ENCODE peak calls at places on chromosomes 12 and 14, in six cellular contexts. One of them, this sample, is unnamed.
A peak's percentile ranks its signal among the peaks of the same experiment; 100 is the strongest.

GRCh38 chr12:21190016-21190415 is 59.0 kb downstream of the SLCO1B1 start:
- DNase-seq in Caco-2: no peak
- DNase-seq in psoas muscle: no peak
- DNase-seq in posterior vena cava: no peak
- DNase-seq in nephron progenitor cell: no peak
- DNase-seq in fibroblast of the conjunctiva: no peak
- DNase-seq in this sample: no peak

GRCh38 chr14:28142400-28143015 is 624.1 kb upstream of the FOXG1 start:
- DNase-seq in Caco-2: no peak
- DNase-seq in psoas muscle: no peak
- DNase-seq in posterior vena cava: no peak
- DNase-seq in nephron progenitor cell: no peak
- DNase-seq in fibroblast of the conjunctiva: peak; percentile 1
- DNase-seq in this sample: no peak

GRCh38 chr14:94394594-94395305 is 6.3 kb upstream of the SERPINA1 start:
- DNase-seq in Caco-2: no peak
- DNase-seq in psoas muscle: peak; percentile 72
- DNase-seq in posterior vena cava: peak; percentile 88
- DNase-seq in nephron progenitor cell: no peak
- DNase-seq in fibroblast of the conjunctiva: peak; percentile 68
- DNase-seq in this sample: peak; percentile 66

GRCh38 chr12:131755305-131756113 is 44.6 kb downstream of the SFSWAP start:
- DNase-seq in Caco-2: peak; percentile 55
- DNase-seq in psoas muscle: no peak
- DNase-seq in posterior vena cava: peak; percentile 44
- DNase-seq in nephron progenitor cell: no peak
- DNase-seq in fibroblast of the conjunctiva: no peak
- DNase-seq in this sample: no peak

GRCh38 chr12:27818421-27818918 is 38.4 kb upstream of the MANSC4 start:
- DNase-seq in Caco-2: no peak
- DNase-seq in psoas muscle: no peak
- DNase-seq in posterior vena cava: no peak
- DNase-seq in nephron progenitor cell: no peak
- DNase-seq in fibroblast of the conjunctiva: no peak
- DNase-seq in this sample: no peak

GRCh38 chr14:80055912-80056801 is 155.1 kb downstream of the DIO2 start:
- DNase-seq in Caco-2: peak; percentile 47
- DNase-seq in psoas muscle: no peak
- DNase-seq in posterior vena cava: no peak
- DNase-seq in nephron progenitor cell: peak; percentile 37
- DNase-seq in fibroblast of the conjunctiva: peak; percentile 39
- DNase-seq in this sample: peak; percentile 44

GRCh38 chr14:106286697-106287290 is 760.4 kb downstream of the TMEM121 start:
- DNase-seq in Caco-2: no peak
- DNase-seq in psoas muscle: no peak
- DNase-seq in posterior vena cava: no peak
- DNase-seq in nephron progenitor cell: no peak
- DNase-seq in fibroblast of the conjunctiva: no peak
- DNase-seq in this sample: no peak

GRCh38 chr14:63435838-63436237 is 107.3 kb downstream of the PPP2R5E start:
- DNase-seq in Caco-2: no peak
- DNase-seq in psoas muscle: peak; percentile 78
- DNase-seq in posterior vena cava: peak; percentile 85
- DNase-seq in nephron progenitor cell: no peak
- DNase-seq in fibroblast of the conjunctiva: peak; percentile 83
- DNase-seq in this sample: peak; percentile 83

GRCh38 chr12:75337905-75338304 is 3.4 kb downstream of the GLIPR1L1 start:
- DNase-seq in Caco-2: no peak
- DNase-seq in psoas muscle: no peak
- DNase-seq in posterior vena cava: no peak
- DNase-seq in nephron progenitor cell: no peak
- DNase-seq in fibroblast of the conjunctiva: no peak
- DNase-seq in this sample: no peak

GRCh38 chr12:58922849-58923248 is 2.5 kb upstream of the LRIG3 start:
- DNase-seq in Caco-2: no peak
- DNase-seq in psoas muscle: no peak
- DNase-seq in posterior vena cava: no peak
- DNase-seq in nephron progenitor cell: no peak
- DNase-seq in fibroblast of the conjunctiva: no peak
- DNase-seq in this sample: no peak

GRCh38 chr14:100142073-100143040 is 17.1 kb downstream of the DEGS2 start:
- DNase-seq in Caco-2: no peak
- DNase-seq in psoas muscle: no peak
- DNase-seq in posterior vena cava: no peak
- DNase-seq in nephron progenitor cell: no peak
- DNase-seq in fibroblast of the conjunctiva: no peak
- DNase-seq in this sample: no peak

GRCh38 chr12:120363274-120363855 is 5.6 kb downstream of the MSI1 start:
- DNase-seq in Caco-2: no peak
- DNase-seq in psoas muscle: no peak
- DNase-seq in posterior vena cava: no peak
- DNase-seq in nephron progenitor cell: no peak
- DNase-seq in fibroblast of the conjunctiva: no peak
- DNase-seq in this sample: no peak

GRCh38 chr12:120584343-120585149 is 3.3 kb upstream of the POP5 start:
- DNase-seq in Caco-2: peak; percentile 50
- DNase-seq in psoas muscle: peak; percentile 73
- DNase-seq in posterior vena cava: peak; percentile 85
- DNase-seq in nephron progenitor cell: peak; percentile 67
- DNase-seq in fibroblast of the conjunctiva: no peak
- DNase-seq in this sample: no peak

GRCh38 chr12:104602901-104603300 is 146.2 kb downstream of the CHST11 start:
- DNase-seq in Caco-2: no peak
- DNase-seq in psoas muscle: no peak
- DNase-seq in posterior vena cava: no peak
- DNase-seq in nephron progenitor cell: no peak
- DNase-seq in fibroblast of the conjunctiva: no peak
- DNase-seq in this sample: no peak

GRCh38 chr14:96173646-96174475 is 30.8 kb upstream of the BDKRB2 start:
- DNase-seq in Caco-2: no peak
- DNase-seq in psoas muscle: no peak
- DNase-seq in posterior vena cava: peak; percentile 69
- DNase-seq in nephron progenitor cell: no peak
- DNase-seq in fibroblast of the conjunctiva: no peak
- DNase-seq in this sample: no peak

GRCh38 chr14:105999361-106000028 is 473.1 kb downstream of the TMEM121 start:
- DNase-seq in Caco-2: no peak
- DNase-seq in psoas muscle: peak; percentile 67
- DNase-seq in posterior vena cava: no peak
- DNase-seq in nephron progenitor cell: peak; percentile 13
- DNase-seq in fibroblast of the conjunctiva: no peak
- DNase-seq in this sample: no peak

GRCh38 chr12:53729659-53730058 is 2.4 kb upstream of the CALCOCO1 start:
- DNase-seq in Caco-2: no peak
- DNase-seq in psoas muscle: no peak
- DNase-seq in posterior vena cava: no peak
- DNase-seq in nephron progenitor cell: no peak
- DNase-seq in fibroblast of the conjunctiva: no peak
- DNase-seq in this sample: no peak

GRCh38 chr14:42884100-42884499 is 1277.4 kb downstream of the LRFN5 start:
- DNase-seq in Caco-2: no peak
- DNase-seq in psoas muscle: no peak
- DNase-seq in posterior vena cava: no peak
- DNase-seq in nephron progenitor cell: no peak
- DNase-seq in fibroblast of the conjunctiva: peak; percentile 78
- DNase-seq in this sample: peak; percentile 45

GRCh38 chr14:30382221-30382620 is 176.7 kb upstream of the G2E3 start:
- DNase-seq in Caco-2: no peak
- DNase-seq in psoas muscle: no peak
- DNase-seq in posterior vena cava: no peak
- DNase-seq in nephron progenitor cell: no peak
- DNase-seq in fibroblast of the conjunctiva: no peak
- DNase-seq in this sample: no peak

GRCh38 chr14:74616507-74616906 is 4.5 kb upstream of the LTBP2 start:
- DNase-seq in Caco-2: no peak
- DNase-seq in psoas muscle: peak; percentile 44
- DNase-seq in posterior vena cava: no peak
- DNase-seq in nephron progenitor cell: no peak
- DNase-seq in fibroblast of the conjunctiva: no peak
- DNase-seq in this sample: peak; percentile 84

GRCh38 chr12:124461851-124462623 is 105.4 kb downstream of the NCOR2 start:
- DNase-seq in Caco-2: no peak
- DNase-seq in psoas muscle: no peak
- DNase-seq in posterior vena cava: no peak
- DNase-seq in nephron progenitor cell: no peak
- DNase-seq in fibroblast of the conjunctiva: no peak
- DNase-seq in this sample: no peak

GRCh38 chr14:102215071-102215470 is 75.4 kb downstream of the WDR20 start:
- DNase-seq in Caco-2: no peak
- DNase-seq in psoas muscle: peak; percentile 55
- DNase-seq in posterior vena cava: no peak
- DNase-seq in nephron progenitor cell: no peak
- DNase-seq in fibroblast of the conjunctiva: peak; percentile 8
- DNase-seq in this sample: peak; percentile 78

GRCh38 chr14:78164226-78164853 is 5.8 kb upstream of the NRXN3 start:
- DNase-seq in Caco-2: peak; percentile 52
- DNase-seq in psoas muscle: no peak
- DNase-seq in posterior vena cava: no peak
- DNase-seq in nephron progenitor cell: peak; percentile 65
- DNase-seq in fibroblast of the conjunctiva: no peak
- DNase-seq in this sample: no peak

GRCh38 chr14:100962494-100962893 is 59.0 kb upstream of the RTL1 start:
- DNase-seq in Caco-2: no peak
- DNase-seq in psoas muscle: no peak
- DNase-seq in posterior vena cava: no peak
- DNase-seq in nephron progenitor cell: no peak
- DNase-seq in fibroblast of the conjunctiva: no peak
- DNase-seq in this sample: no peak

GRCh38 chr12:14167005-14167628 is 185.7 kb upstream of the GRIN2B start:
- DNase-seq in Caco-2: peak; percentile 64
- DNase-seq in psoas muscle: no peak
- DNase-seq in posterior vena cava: no peak
- DNase-seq in nephron progenitor cell: peak; percentile 65
- DNase-seq in fibroblast of the conjunctiva: peak; percentile 14
- DNase-seq in this sample: peak; percentile 30

GRCh38 chr12:22334696-22335290 is at the start of gene ST8SIA1:
- DNase-seq in Caco-2: no peak
- DNase-seq in psoas muscle: peak; percentile 63
- DNase-seq in posterior vena cava: peak; percentile 80
- DNase-seq in nephron progenitor cell: peak; percentile 66
- DNase-seq in fibroblast of the conjunctiva: no peak
- DNase-seq in this sample: no peak

GRCh38 chr14:22379727-22380126 is 209.3 kb downstream of the DAD1 start:
- DNase-seq in Caco-2: no peak
- DNase-seq in psoas muscle: no peak
- DNase-seq in posterior vena cava: no peak
- DNase-seq in nephron progenitor cell: no peak
- DNase-seq in fibroblast of the conjunctiva: no peak
- DNase-seq in this sample: no peak

GRCh38 chr14:56555921-56556570 is 23.6 kb upstream of the TMEM260 start:
- DNase-seq in Caco-2: no peak
- DNase-seq in psoas muscle: no peak
- DNase-seq in posterior vena cava: no peak
- DNase-seq in nephron progenitor cell: no peak
- DNase-seq in fibroblast of the conjunctiva: peak; percentile 38
- DNase-seq in this sample: no peak

GRCh38 chr12:9731797-9732196 is 1.1 kb downstream of the CLECL1 start:
- DNase-seq in Caco-2: no peak
- DNase-seq in psoas muscle: no peak
- DNase-seq in posterior vena cava: no peak
- DNase-seq in nephron progenitor cell: no peak
- DNase-seq in fibroblast of the conjunctiva: no peak
- DNase-seq in this sample: no peak

GRCh38 chr12:85029456-85029855 is 6.6 kb downstream of the TSPAN19 start:
- DNase-seq in Caco-2: no peak
- DNase-seq in psoas muscle: no peak
- DNase-seq in posterior vena cava: no peak
- DNase-seq in nephron progenitor cell: no peak
- DNase-seq in fibroblast of the conjunctiva: no peak
- DNase-seq in this sample: peak; percentile 22